ENCODE peak calls at places on chromosomes 12 and 14, in seven cellular contexts. Q, S, P, E, M, R and H are unnamed samples.

GRCh38 chr14:76391981-76392690 is 16.2 kb downstream of the ESRRB start:
- DNase-seq in P (no peak), R (no peak), S (no peak), M (no peak), Q (no peak), E (no peak), H (no peak)

GRCh38 chr12:105257321-105257728 is 21.4 kb upstream of the APPL2 start:
- DNase-seq in R (no peak), S (peak), E (no peak), Q (no peak), P (no peak), M (no peak), H (no peak)

GRCh38 chr12:3244219-3244750 is 167.1 kb downstream of the TSPAN9 start:
- DNase-seq in S (no peak), R (no peak), E (no peak), Q (no peak), P (no peak), M (no peak), H (no peak)

GRCh38 chr14:36791402-36791801 is 129.7 kb downstream of the PAX9 start:
- DNase-seq in S (no peak), Q (no peak), P (no peak), R (no peak), M (no peak), E (no peak), H (no peak)

GRCh38 chr12:51449569-51450246 is 25.1 kb downstream of the SLC4A8 start:
- DNase-seq in R (no peak), Q (no peak), S (peak), M (no peak), P (no peak), E (no peak), H (no peak)

GRCh38 chr12:25058619-25059018 is 109.7 kb upstream of the BCAT1 start:
- DNase-seq in E (no peak), S (no peak), P (no peak), M (no peak), R (no peak), Q (no peak), H (no peak)

GRCh38 chr14:72471346-72471745 is 422.6 kb downstream of the DPF3 start:
- DNase-seq in Q (no peak), P (no peak), M (no peak), E (no peak), S (no peak), R (no peak), H (no peak)

GRCh38 chr14:61145903-61146411 is 135.2 kb downstream of the TMEM30B start:
- DNase-seq in S (peak), R (no peak), Q (no peak), P (no peak), E (no peak), M (peak), H (no peak)

GRCh38 chr14:60184597-60185555 is 19.7 kb upstream of the DHRS7 start:
- DNase-seq in E (no peak), S (peak), P (no peak), M (no peak), R (no peak), Q (no peak), H (no peak)

DNA sequence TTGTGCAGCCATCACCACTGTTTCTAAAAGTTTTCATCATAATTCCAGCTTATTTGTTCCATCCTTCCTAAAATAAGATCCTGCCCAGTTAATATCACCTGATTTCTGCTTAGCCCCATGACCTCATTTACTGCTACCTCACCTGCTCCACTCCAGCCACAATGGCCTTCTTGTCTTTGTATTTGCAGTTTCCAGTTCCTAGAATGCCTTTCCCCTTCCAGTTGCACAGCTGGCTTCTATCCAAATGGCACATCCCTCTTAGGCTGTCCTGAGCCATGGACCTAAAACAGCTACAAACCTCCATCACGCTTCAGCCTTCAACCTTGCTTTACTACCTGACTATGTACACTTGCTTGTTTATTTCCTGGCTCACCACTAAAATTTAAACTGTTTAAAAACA is 6.5 kb upstream of the LGMN start:
- DNase-seq in M (no peak), Q (no peak), S (no peak), R (no peak), P (no peak), E (no peak), H (no peak)
- TF ChIP-seq CTCF in M (no peak), Q (no peak), S (no peak), R (no peak), P (no peak), E (no peak), H (no peak)

DNA sequence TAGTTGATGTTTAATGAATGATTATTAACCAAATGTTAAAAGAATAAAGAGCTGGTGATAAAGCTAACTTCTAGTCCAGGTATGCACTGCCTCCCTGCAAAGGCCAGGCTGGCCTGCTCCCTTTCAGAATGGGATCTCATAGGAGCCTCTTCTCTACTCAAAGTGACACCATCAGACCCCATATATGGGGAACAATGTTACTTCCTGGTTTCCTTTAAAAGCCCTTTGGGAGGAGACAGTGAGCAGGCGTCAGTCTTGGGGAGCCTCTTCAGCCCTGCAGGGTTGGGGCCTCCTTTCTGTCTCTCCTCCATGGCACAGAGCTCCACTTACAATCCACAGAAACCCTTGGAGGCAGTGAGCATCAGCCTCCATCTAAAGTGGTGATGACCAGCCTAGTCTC is 17.3 kb upstream of the GPRC5A start:
- DNase-seq in P (no peak), E (no peak), Q (no peak), R (no peak), S (no peak), M (no peak), H (no peak)
- TF ChIP-seq CTCF in P (no peak), E (no peak), Q (no peak), R (no peak), S (no peak), M (no peak), H (no peak)

DNA sequence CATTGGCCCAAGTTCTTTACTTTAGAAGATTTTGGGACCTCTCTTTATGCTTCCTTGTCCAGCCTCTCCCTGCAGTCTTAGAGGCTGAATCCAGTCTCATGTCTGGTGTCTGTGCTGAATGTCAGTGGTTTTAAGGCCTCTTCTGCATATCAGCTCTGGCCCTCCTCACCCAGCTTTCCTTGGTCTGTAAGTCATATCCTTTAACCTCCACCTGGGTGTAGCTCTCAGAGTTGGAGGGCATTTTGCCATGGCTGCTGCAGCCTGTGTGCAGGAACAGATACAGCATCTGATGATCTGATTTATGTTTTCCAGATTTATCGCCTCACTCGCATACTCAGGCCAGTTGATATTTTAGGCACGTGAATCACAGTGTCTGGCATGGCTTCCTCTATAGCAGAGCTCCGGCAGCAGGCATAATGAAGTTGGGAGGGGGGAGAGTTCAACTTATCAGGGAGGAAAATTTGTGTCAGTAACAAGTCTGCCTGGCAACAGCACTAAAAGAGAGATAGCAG is 335.0 kb downstream of the PCNX1 start:
- DNase-seq in P (no peak), Q (no peak), S (no peak), E (no peak), R (no peak), M (no peak), H (no peak)
- TF ChIP-seq CTCF in P (no peak), Q (no peak), S (no peak), E (no peak), R (no peak), M (no peak), H (no peak)

GRCh38 chr12:26918321-26919215 is 19.2 kb downstream of the INTS13 start:
- DNase-seq in P (no peak), S (no peak), M (no peak), Q (no peak), E (no peak), R (no peak), H (no peak)
- TF ChIP-seq CTCF in P (no peak), S (no peak), M (no peak), Q (no peak), E (no peak), R (peak), H (no peak)

GRCh38 chr12:111788178-111788654 is 21.5 kb downstream of the ALDH2 start:
- DNase-seq in R (no peak), E (peak), S (peak), M (peak), P (no peak), Q (peak), H (no peak)
- TF ChIP-seq CTCF in R (no peak), E (peak), S (peak), M (no peak), P (no peak), Q (peak), H (no peak)

DNA sequence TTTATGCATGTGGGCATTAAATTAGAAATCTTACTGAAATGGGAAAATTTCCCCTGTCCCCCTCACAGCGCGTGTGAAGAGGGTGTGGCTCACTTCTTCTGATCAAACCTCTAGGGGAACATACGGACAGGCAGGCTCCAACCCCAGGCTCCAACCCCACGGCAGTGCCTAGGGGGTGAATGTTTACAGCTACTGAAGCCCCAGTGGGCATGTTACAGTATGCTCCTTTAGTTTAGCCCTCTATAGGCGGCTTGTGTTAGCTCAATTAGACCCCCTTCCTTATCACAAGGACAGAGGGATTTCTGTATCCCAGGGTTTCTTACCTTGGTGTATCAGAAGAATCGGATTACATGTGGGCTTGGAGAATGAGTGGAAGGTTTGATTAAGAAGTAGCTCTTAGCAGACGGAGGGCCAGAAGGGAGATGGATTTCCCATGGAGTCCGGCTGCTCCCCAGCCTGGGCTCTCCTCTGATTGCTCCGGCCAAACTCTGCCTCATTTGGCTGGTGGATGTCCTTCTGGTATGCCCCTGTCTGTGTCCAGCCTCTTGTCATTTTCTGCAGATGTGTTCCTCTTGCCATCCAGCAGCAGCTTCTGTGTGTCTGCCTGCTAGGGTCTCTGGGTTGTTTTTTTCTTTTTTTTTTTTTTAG is 223.7 kb downstream of the TMTC2 start:
- DNase-seq in R (no peak), P (peak), E (no peak), S (no peak), Q (no peak), M (no peak), H (no peak)
- TF ChIP-seq CTCF in R (no peak), P (no peak), E (no peak), S (no peak), Q (no peak), M (no peak), H (no peak)

DNA sequence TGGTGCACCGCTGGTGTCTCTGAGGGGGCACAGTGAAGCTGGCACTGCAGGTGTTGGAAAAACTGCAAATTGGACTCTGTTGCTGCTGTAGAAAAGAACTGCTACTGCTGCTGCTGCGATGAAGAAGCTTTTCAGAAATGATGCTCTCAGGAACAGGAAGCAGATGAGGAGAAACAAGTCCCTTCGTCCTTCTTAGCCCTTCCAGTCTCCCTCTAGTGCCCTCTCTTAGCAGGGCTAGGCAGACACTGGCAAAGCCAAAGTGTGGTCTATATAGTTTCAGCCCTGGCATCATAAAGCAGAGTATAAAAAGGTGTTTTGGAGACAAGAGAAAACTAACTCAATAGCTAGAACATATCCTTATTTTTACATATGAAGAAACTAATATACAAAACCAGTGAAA is 174.5 kb downstream of the MYRFL start:
- DNase-seq in R (no peak), Q (no peak), E (no peak), S (no peak), M (no peak), P (no peak), H (no peak)
- TF ChIP-seq CTCF in R (no peak), Q (no peak), E (no peak), S (no peak), M (no peak), P (no peak), H (no peak)

GRCh38 chr14:98931911-98932310 is 340.1 kb downstream of the BCL11B start:
- DNase-seq in E (no peak), P (no peak), S (no peak), M (no peak), Q (no peak), R (no peak), H (peak)
- TF ChIP-seq CTCF in E (no peak), P (no peak), S (no peak), M (no peak), Q (no peak), R (no peak), H (no peak)

GRCh38 chr12:93060666-93061413 is 131.7 kb upstream of the EEA1 start:
- DNase-seq in R (peak), M (no peak), E (no peak), S (no peak), P (no peak), Q (no peak), H (peak)
- TF ChIP-seq CTCF in R (no peak), M (no peak), E (no peak), S (no peak), P (no peak), Q (peak), H (no peak)

GRCh38 chr12:114636723-114637480 is 47.1 kb downstream of the TBX3 start:
- DNase-seq in R (no peak), S (peak), M (no peak), Q (no peak), P (no peak), E (no peak), H (no peak)
- TF ChIP-seq CTCF in R (no peak), S (peak), M (peak), Q (peak), P (peak), E (no peak), H (no peak)